ENCODE peak calls at places on chromosomes 6 and 20, in seven cellular contexts. V is HCT116, T is NT2/D1, R is H1, K is SK-N-SH, X is HepG2, S is K562. M is an unnamed sample.

GRCh38 chr20:47187450-47188195 is 168.9 kb downstream of the ZMYND8 start:
- DNase-seq in V (no peak), T (no peak), R (no peak), K (no peak), X (no peak), S (no peak), M (no peak)

GRCh38 chr20:44683263-44684046 is 31.7 kb upstream of the CCN5 start:
- DNase-seq in V (peak; percentile 59), T (peak; percentile 79), R (peak; percentile 83), K (peak; percentile 75), X (peak; percentile 63), S (peak; percentile 68), M (peak; percentile 45)

GRCh38 chr6:3618300-3619041 is 133.0 kb downstream of the PXDC1 start:
- DNase-seq in V (no peak), T (no peak), R (peak; percentile 34), K (no peak), X (no peak), S (no peak), M (no peak)

GRCh38 chr20:31824125-31824485 is 4.9 kb downstream of the MYLK2 start:
- DNase-seq in V (no peak), T (no peak), R (no peak), K (no peak), X (no peak), S (no peak), M (no peak)

GRCh38 chr6:164731539-164731938 is 577.9 kb downstream of the C6orf118 start:
- DNase-seq in V (no peak), T (no peak), R (no peak), K (peak; percentile 63), X (no peak), S (no peak), M (no peak)

GRCh38 chr6:165186441-165187205 is 122.8 kb downstream of the C6orf118 start:
- DNase-seq in V (no peak), T (no peak), R (no peak), K (no peak), X (no peak), S (no peak), M (no peak)

GRCh38 chr6:1027795-1028569 is 283.9 kb upstream of the FOXQ1 start:
- DNase-seq in V (no peak), T (no peak), R (no peak), K (no peak), X (no peak), S (no peak), M (no peak)

GRCh38 chr6:157800420-157801237 is 22.4 kb upstream of the SNX9 start:
- DNase-seq in V (no peak), T (no peak), R (no peak), K (no peak), X (no peak), S (no peak), M (peak; percentile 76)

GRCh38 chr6:5093231-5094015 is 8.3 kb downstream of the PPP1R3G start:
- DNase-seq in V (no peak), T (no peak), R (no peak), K (no peak), X (no peak), S (no peak), M (no peak)

GRCh38 chr20:48283470-48284110 is 498.3 kb upstream of the SULF2 start:
- DNase-seq in V (no peak), T (no peak), R (no peak), K (no peak), X (peak; percentile 82), S (no peak), M (no peak)

GRCh38 chr20:56343861-56344381 is 14.9 kb upstream of the FAM210B start:
- DNase-seq in V (no peak), T (peak; percentile 84), R (peak; percentile 98), K (peak; percentile 87), X (no peak), S (peak; percentile 76), M (no peak)

GRCh38 chr20:57867181-57867803 is 157.5 kb upstream of the PMEPA1 start:
- DNase-seq in V (no peak), T (no peak), R (peak; percentile 45), K (no peak), X (no peak), S (no peak), M (no peak)

GRCh38 chr20:58421497-58421850 is 32.4 kb downstream of the VAPB start:
- DNase-seq in V (no peak), T (no peak), R (no peak), K (no peak), X (no peak), S (no peak), M (no peak)

GRCh38 chr6:100464910-100465700 is at the start of gene SIM1:
- DNase-seq in V (no peak), T (peak; percentile 84), R (peak; percentile 92), K (peak; percentile 92), X (no peak), S (no peak), M (no peak)

GRCh38 chr6:120682145-120682544 is 652.1 kb downstream of the TBC1D32 start:
- DNase-seq in V (no peak), T (no peak), R (no peak), K (no peak), X (no peak), S (no peak), M (no peak)

GRCh38 chr20:33925867-33926266 is 67.8 kb upstream of the RALY start:
- DNase-seq in V (no peak), T (no peak), R (no peak), K (no peak), X (no peak), S (no peak), M (no peak)

GRCh38 chr20:3732327-3733118 is at the start of gene HSPA12B:
- DNase-seq in V (no peak), T (no peak), R (peak; percentile 72), K (peak; percentile 87), X (no peak), S (no peak), M (no peak)

GRCh38 chr6:47106216-47106615 is 64.1 kb upstream of the ADGRF1 start:
- DNase-seq in V (no peak), T (no peak), R (no peak), K (no peak), X (no peak), S (no peak), M (no peak)

GRCh38 chr6:47098570-47098993 is 56.5 kb upstream of the ADGRF1 start:
- DNase-seq in V (no peak), T (no peak), R (no peak), K (no peak), X (no peak), S (no peak), M (no peak)

GRCh38 chr6:47105469-47106188 is 63.5 kb upstream of the ADGRF1 start:
- DNase-seq in V (no peak), T (peak; percentile 75), R (no peak), K (no peak), X (no peak), S (no peak), M (no peak)

GRCh38 chr6:47103931-47104330 is 61.8 kb upstream of the ADGRF1 start:
- DNase-seq in V (no peak), T (no peak), R (no peak), K (no peak), X (no peak), S (no peak), M (no peak)

GRCh38 chr6:47102331-47102730 is 60.2 kb upstream of the ADGRF1 start:
- DNase-seq in V (no peak), T (no peak), R (no peak), K (no peak), X (no peak), S (no peak), M (no peak)
- TF ChIP-seq YY1 in V (no peak), T (no peak), R (no peak), K (no peak), X (no peak), S (no peak), M (no peak)

GRCh38 chr20:60630609-60631008 is 621.5 kb upstream of the CDH4 start:
- DNase-seq in V (no peak), T (no peak), R (peak; percentile 6), K (no peak), X (no peak), S (no peak), M (no peak)
- TF ChIP-seq YY1 in V (no peak), T (no peak), R (no peak), K (no peak), X (no peak), S (no peak), M (no peak)

GRCh38 chr20:52217689-52218395 is 26.3 kb upstream of the ZFP64 start:
- DNase-seq in V (no peak), T (no peak), R (no peak), K (no peak), X (no peak), S (no peak), M (no peak)

GRCh38 chr20:52224920-52225319 is 33.3 kb upstream of the ZFP64 start:
- DNase-seq in V (no peak), T (no peak), R (no peak), K (no peak), X (no peak), S (no peak), M (no peak)

GRCh38 chr20:52219441-52219840 is 27.9 kb upstream of the ZFP64 start:
- DNase-seq in V (no peak), T (peak; percentile 8), R (no peak), K (no peak), X (peak; percentile 37), S (no peak), M (no peak)
- TF ChIP-seq YY1 in V (no peak), T (no peak), R (no peak), K (no peak), X (no peak), S (no peak), M (no peak)

GRCh38 chr6:169898788-169899480 is 147.5 kb downstream of the ERMARD start:
- DNase-seq in V (no peak), T (no peak), R (no peak), K (no peak), X (no peak), S (peak; percentile 57), M (no peak)
- TF ChIP-seq YY1 in V (no peak), T (no peak), R (no peak), K (no peak), X (no peak), S (peak; percentile 92), M (no peak)

GRCh38 chr6:113998811-113999210 is 27.9 kb upstream of the HDAC2 start:
- DNase-seq in V (no peak), T (no peak), R (no peak), K (no peak), X (no peak), S (no peak), M (no peak)

GRCh38 chr6:114000066-114000465 is 29.1 kb upstream of the HDAC2 start:
- DNase-seq in V (no peak), T (no peak), R (no peak), K (no peak), X (no peak), S (no peak), M (no peak)

GRCh38 chr6:113995632-113996031 is 24.7 kb upstream of the HDAC2 start:
- DNase-seq in V (peak; percentile 61), T (no peak), R (peak; percentile 44), K (peak; percentile 35), X (peak; percentile 19), S (no peak), M (no peak)

GRCh38 chr6:113997106-113997505 is 26.2 kb upstream of the HDAC2 start:
- DNase-seq in V (peak; percentile 57), T (no peak), R (no peak), K (no peak), X (no peak), S (no peak), M (no peak)

GRCh38 chr6:113999284-113999683 is 28.3 kb upstream of the HDAC2 start:
- DNase-seq in V (no peak), T (no peak), R (no peak), K (no peak), X (no peak), S (no peak), M (no peak)
- TF ChIP-seq YY1 in V (no peak), T (no peak), R (no peak), K (no peak), X (no peak), S (no peak), M (no peak)

M was measured in GM12878.